ENCODE peak calls at places on chromosomes 13 and 19, in six cellular contexts. One of them, this sample, is unnamed.

GRCh38 chr19:6464070-6464873 is at the start of gene CRB3:
- DNase-seq in CD4-positive, alpha-beta T cell: peak
- DNase-seq in kidney epithelial cell: no peak
- DNase-seq in neural crest cell: no peak
- DNase-seq in fibroblast of lung: no peak
- DNase-seq in cardiac muscle cell: no peak
- DNase-seq in this sample: no peak

GRCh38 chr19:7926021-7926726 is at the start of gene CTXN1:
- DNase-seq in CD4-positive, alpha-beta T cell: peak
- DNase-seq in kidney epithelial cell: no peak
- DNase-seq in neural crest cell: peak
- DNase-seq in fibroblast of lung: peak
- DNase-seq in cardiac muscle cell: peak
- DNase-seq in this sample: peak

GRCh38 chr19:48754950-48755645 is at the start of gene FGF21:
- DNase-seq in CD4-positive, alpha-beta T cell: no peak
- DNase-seq in kidney epithelial cell: no peak
- DNase-seq in neural crest cell: no peak
- DNase-seq in fibroblast of lung: no peak
- DNase-seq in cardiac muscle cell: no peak
- DNase-seq in this sample: no peak

GRCh38 chr13:77507931-77508776 is 27.4 kb upstream of the SCEL start:
- DNase-seq in CD4-positive, alpha-beta T cell: no peak
- DNase-seq in kidney epithelial cell: peak
- DNase-seq in neural crest cell: no peak
- DNase-seq in fibroblast of lung: peak
- DNase-seq in cardiac muscle cell: peak
- DNase-seq in this sample: no peak

GRCh38 chr19:50607388-50607787 is 32.3 kb downstream of the SYT3 start:
- DNase-seq in CD4-positive, alpha-beta T cell: no peak
- DNase-seq in kidney epithelial cell: no peak
- DNase-seq in neural crest cell: no peak
- DNase-seq in fibroblast of lung: no peak
- DNase-seq in cardiac muscle cell: no peak
- DNase-seq in this sample: no peak

GRCh38 chr19:39970424-39970673 is 616 bp upstream of the PSMC4 start:
- DNase-seq in CD4-positive, alpha-beta T cell: no peak
- DNase-seq in kidney epithelial cell: no peak
- DNase-seq in neural crest cell: no peak
- DNase-seq in fibroblast of lung: no peak
- DNase-seq in cardiac muscle cell: no peak
- DNase-seq in this sample: peak

GRCh38 chr19:7426986-7427385 is 61.8 kb downstream of the PEX11G start:
- DNase-seq in CD4-positive, alpha-beta T cell: no peak
- DNase-seq in kidney epithelial cell: no peak
- DNase-seq in neural crest cell: no peak
- DNase-seq in fibroblast of lung: no peak
- DNase-seq in cardiac muscle cell: no peak
- DNase-seq in this sample: no peak

GRCh38 chr13:44989941-44990340 is 603 bp downstream of the GPALPP1 start:
- DNase-seq in CD4-positive, alpha-beta T cell: no peak
- DNase-seq in kidney epithelial cell: no peak
- DNase-seq in neural crest cell: no peak
- DNase-seq in fibroblast of lung: no peak
- DNase-seq in cardiac muscle cell: peak
- DNase-seq in this sample: no peak

GRCh38 chr19:1004803-1005664 is 4.8 kb downstream of the GRIN3B start:
- DNase-seq in CD4-positive, alpha-beta T cell: no peak
- DNase-seq in kidney epithelial cell: no peak
- DNase-seq in neural crest cell: no peak
- DNase-seq in fibroblast of lung: no peak
- DNase-seq in cardiac muscle cell: no peak
- DNase-seq in this sample: no peak

GRCh38 chr13:59494560-59494970 is 669.2 kb downstream of the DIAPH3 start:
- DNase-seq in CD4-positive, alpha-beta T cell: no peak
- DNase-seq in kidney epithelial cell: peak
- DNase-seq in neural crest cell: no peak
- DNase-seq in fibroblast of lung: peak
- DNase-seq in cardiac muscle cell: peak
- DNase-seq in this sample: no peak

GRCh38 chr19:15268928-15269253 is 36.6 kb upstream of the EPHX3 start:
- DNase-seq in CD4-positive, alpha-beta T cell: no peak
- DNase-seq in kidney epithelial cell: no peak
- DNase-seq in neural crest cell: no peak
- DNase-seq in fibroblast of lung: no peak
- DNase-seq in cardiac muscle cell: no peak
- DNase-seq in this sample: no peak

GRCh38 chr19:56167064-56167578 is 8.7 kb upstream of the GALP start:
- DNase-seq in CD4-positive, alpha-beta T cell: no peak
- DNase-seq in kidney epithelial cell: no peak
- DNase-seq in neural crest cell: no peak
- DNase-seq in fibroblast of lung: no peak
- DNase-seq in cardiac muscle cell: peak
- DNase-seq in this sample: no peak

GRCh38 chr13:81551036-81551435 is 1210.1 kb upstream of the SPRY2 start:
- DNase-seq in CD4-positive, alpha-beta T cell: no peak
- DNase-seq in kidney epithelial cell: no peak
- DNase-seq in neural crest cell: no peak
- DNase-seq in fibroblast of lung: no peak
- DNase-seq in cardiac muscle cell: no peak
- DNase-seq in this sample: no peak

GRCh38 chr13:20825476-20825875 is 51.7 kb upstream of the EEF1AKMT1 start:
- DNase-seq in CD4-positive, alpha-beta T cell: no peak
- DNase-seq in kidney epithelial cell: no peak
- DNase-seq in neural crest cell: no peak
- DNase-seq in fibroblast of lung: peak
- DNase-seq in cardiac muscle cell: peak
- DNase-seq in this sample: no peak

GRCh38 chr19:7679017-7679720 is 1.5 kb upstream of the TRAPPC5 start:
- DNase-seq in CD4-positive, alpha-beta T cell: peak
- DNase-seq in kidney epithelial cell: no peak
- DNase-seq in neural crest cell: no peak
- DNase-seq in fibroblast of lung: no peak
- DNase-seq in cardiac muscle cell: no peak
- DNase-seq in this sample: peak

GRCh38 chr19:1154731-1155351 is 19.2 kb downstream of the SBNO2 start:
- DNase-seq in CD4-positive, alpha-beta T cell: no peak
- DNase-seq in kidney epithelial cell: no peak
- DNase-seq in neural crest cell: no peak
- DNase-seq in fibroblast of lung: peak
- DNase-seq in cardiac muscle cell: peak
- DNase-seq in this sample: no peak

GRCh38 chr19:45524575-45525129 is 17.4 kb downstream of the VASP start:
- DNase-seq in CD4-positive, alpha-beta T cell: no peak
- DNase-seq in kidney epithelial cell: no peak
- DNase-seq in neural crest cell: no peak
- DNase-seq in fibroblast of lung: no peak
- DNase-seq in cardiac muscle cell: no peak
- DNase-seq in this sample: no peak

GRCh38 chr13:79966502-79966901 is 374.4 kb downstream of the SPRY2 start:
- DNase-seq in CD4-positive, alpha-beta T cell: no peak
- DNase-seq in kidney epithelial cell: no peak
- DNase-seq in neural crest cell: no peak
- DNase-seq in fibroblast of lung: no peak
- DNase-seq in cardiac muscle cell: no peak
- DNase-seq in this sample: no peak

GRCh38 chr13:75749407-75749806 is 113.3 kb downstream of the LMO7 start:
- DNase-seq in CD4-positive, alpha-beta T cell: no peak
- DNase-seq in kidney epithelial cell: no peak
- DNase-seq in neural crest cell: no peak
- DNase-seq in fibroblast of lung: peak
- DNase-seq in cardiac muscle cell: peak
- DNase-seq in this sample: no peak

GRCh38 chr13:41603917-41604316 is 146.6 kb downstream of the RGCC start:
- DNase-seq in CD4-positive, alpha-beta T cell: no peak
- DNase-seq in kidney epithelial cell: peak
- DNase-seq in neural crest cell: no peak
- DNase-seq in fibroblast of lung: peak
- DNase-seq in cardiac muscle cell: peak
- DNase-seq in this sample: no peak

DNA sequence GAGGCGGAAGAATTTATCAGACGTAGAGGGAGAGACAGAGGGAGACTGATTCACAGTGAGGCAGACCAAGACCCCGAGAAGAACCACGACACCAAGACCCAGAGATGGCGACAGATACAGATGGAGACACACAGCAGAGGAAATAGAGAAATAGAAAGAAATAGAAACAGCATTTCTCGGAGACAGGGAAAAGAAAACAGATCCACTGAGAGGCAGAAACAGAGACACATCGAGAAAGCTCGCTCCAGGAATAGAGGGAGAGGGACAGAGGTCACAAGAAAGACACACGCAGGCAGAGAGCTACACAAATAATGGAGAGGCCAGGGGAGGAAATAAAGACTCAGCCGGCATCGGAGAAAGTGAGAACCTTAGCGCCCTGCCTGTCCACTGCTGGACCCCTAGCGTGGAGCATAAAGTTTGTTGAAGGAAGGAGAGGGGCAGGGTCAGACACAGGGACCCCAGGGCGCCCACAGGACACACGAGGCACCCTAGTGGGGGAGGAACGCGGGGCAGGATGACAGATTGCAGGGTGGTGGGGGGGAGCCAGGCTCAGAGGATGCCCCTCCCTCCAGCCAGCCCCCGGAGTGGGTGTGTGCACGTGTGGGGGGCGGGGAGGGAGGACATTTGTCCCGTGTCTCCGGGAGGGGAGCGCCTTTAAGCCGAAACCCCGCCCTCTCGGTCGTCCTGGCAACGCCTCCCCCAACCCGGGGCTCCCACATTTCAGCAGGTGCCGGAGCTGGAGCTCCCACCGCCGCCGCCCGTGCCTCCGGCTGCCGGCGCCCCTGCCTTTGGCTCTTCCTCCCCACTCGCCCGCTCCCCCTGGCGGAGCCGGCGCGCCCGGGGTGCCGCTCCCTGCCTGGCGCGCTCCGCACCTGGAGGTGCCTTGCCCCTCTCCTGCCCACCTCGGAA is at the start of gene PRKCG:
- DNase-seq in CD4-positive, alpha-beta T cell: peak
- DNase-seq in kidney epithelial cell: no peak
- DNase-seq in neural crest cell: peak
- DNase-seq in fibroblast of lung: no peak
- DNase-seq in cardiac muscle cell: no peak
- DNase-seq in this sample: peak
- TF ChIP-seq CTCF in CD4-positive, alpha-beta T cell: peak
- TF ChIP-seq CTCF in kidney epithelial cell: peak
- TF ChIP-seq CTCF in neural crest cell: peak
- TF ChIP-seq CTCF in fibroblast of lung: peak
- TF ChIP-seq CTCF in cardiac muscle cell: peak
- TF ChIP-seq CTCF in this sample: peak

GRCh38 chr13:108606424-108606823 is 23.0 kb upstream of the MYO16 start:
- DNase-seq in CD4-positive, alpha-beta T cell: no peak
- DNase-seq in kidney epithelial cell: no peak
- DNase-seq in neural crest cell: no peak
- DNase-seq in fibroblast of lung: no peak
- DNase-seq in cardiac muscle cell: no peak
- DNase-seq in this sample: no peak

GRCh38 chr13:108609353-108609752 is 20.1 kb upstream of the MYO16 start:
- DNase-seq in CD4-positive, alpha-beta T cell: no peak
- DNase-seq in kidney epithelial cell: no peak
- DNase-seq in neural crest cell: no peak
- DNase-seq in fibroblast of lung: peak
- DNase-seq in cardiac muscle cell: peak
- DNase-seq in this sample: no peak

GRCh38 chr13:108615241-108615640 is 14.2 kb upstream of the MYO16 start:
- DNase-seq in CD4-positive, alpha-beta T cell: no peak
- DNase-seq in kidney epithelial cell: no peak
- DNase-seq in neural crest cell: no peak
- DNase-seq in fibroblast of lung: no peak
- DNase-seq in cardiac muscle cell: no peak
- DNase-seq in this sample: no peak

GRCh38 chr13:108610517-108610916 is 18.9 kb upstream of the MYO16 start:
- DNase-seq in CD4-positive, alpha-beta T cell: no peak
- DNase-seq in kidney epithelial cell: no peak
- DNase-seq in neural crest cell: no peak
- DNase-seq in fibroblast of lung: no peak
- DNase-seq in cardiac muscle cell: no peak
- DNase-seq in this sample: no peak
- TF ChIP-seq CTCF in CD4-positive, alpha-beta T cell: no peak
- TF ChIP-seq CTCF in kidney epithelial cell: no peak
- TF ChIP-seq CTCF in neural crest cell: no peak
- TF ChIP-seq CTCF in fibroblast of lung: no peak
- TF ChIP-seq CTCF in cardiac muscle cell: no peak
- TF ChIP-seq CTCF in this sample: no peak

DNA sequence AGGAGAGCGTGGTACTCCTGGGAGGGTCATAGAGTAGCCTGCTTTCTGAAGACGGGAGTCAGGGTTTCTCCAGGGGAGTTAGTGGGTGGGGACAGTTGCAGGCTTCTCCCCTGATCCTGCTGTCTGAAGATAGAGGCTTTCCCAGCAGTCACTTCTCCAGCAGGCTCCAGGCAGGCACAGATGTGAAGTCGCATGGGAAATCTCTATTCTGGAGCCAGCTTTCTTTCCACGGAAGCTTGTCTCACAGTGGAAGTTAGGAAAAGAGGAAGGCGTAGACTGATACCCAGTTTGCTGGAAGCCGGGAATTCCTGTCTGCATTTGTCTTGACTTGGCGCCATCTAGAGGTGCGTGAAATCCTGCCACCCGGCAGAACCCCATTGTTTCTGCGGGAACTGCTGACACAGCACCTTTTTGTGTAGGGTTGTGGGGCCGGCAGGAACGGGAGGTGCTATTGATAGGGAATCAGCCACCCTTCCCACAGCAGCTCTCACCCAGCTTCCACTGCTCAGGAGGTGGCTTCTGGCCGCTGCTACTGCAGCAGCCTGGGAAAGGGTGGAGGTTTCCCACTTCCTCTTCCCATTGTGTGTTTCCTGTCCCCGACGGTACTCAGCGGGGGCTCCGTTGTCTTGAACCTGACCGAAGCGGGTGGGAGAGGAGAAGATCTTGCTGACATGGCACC is 28.5 kb upstream of the NPAS1 start:
- DNase-seq in CD4-positive, alpha-beta T cell: peak
- DNase-seq in kidney epithelial cell: no peak
- DNase-seq in neural crest cell: peak
- DNase-seq in fibroblast of lung: peak
- DNase-seq in cardiac muscle cell: peak
- DNase-seq in this sample: peak
- TF ChIP-seq CTCF in CD4-positive, alpha-beta T cell: peak
- TF ChIP-seq CTCF in kidney epithelial cell: peak
- TF ChIP-seq CTCF in neural crest cell: peak
- TF ChIP-seq CTCF in fibroblast of lung: peak
- TF ChIP-seq CTCF in cardiac muscle cell: peak
- TF ChIP-seq CTCF in this sample: peak

GRCh38 chr13:94195715-94196114 is 283.8 kb downstream of the DCT start:
- DNase-seq in CD4-positive, alpha-beta T cell: no peak
- DNase-seq in kidney epithelial cell: peak
- DNase-seq in neural crest cell: no peak
- DNase-seq in fibroblast of lung: peak
- DNase-seq in cardiac muscle cell: peak
- DNase-seq in this sample: no peak

GRCh38 chr13:94196426-94196825 is 283.1 kb downstream of the DCT start:
- DNase-seq in CD4-positive, alpha-beta T cell: no peak
- DNase-seq in kidney epithelial cell: no peak
- DNase-seq in neural crest cell: no peak
- DNase-seq in fibroblast of lung: no peak
- DNase-seq in cardiac muscle cell: no peak
- DNase-seq in this sample: no peak

GRCh38 chr13:94188173-94188869 is 291.2 kb downstream of the DCT start:
- DNase-seq in CD4-positive, alpha-beta T cell: no peak
- DNase-seq in kidney epithelial cell: no peak
- DNase-seq in neural crest cell: no peak
- DNase-seq in fibroblast of lung: no peak
- DNase-seq in cardiac muscle cell: no peak
- DNase-seq in this sample: no peak

GRCh38 chr13:94192576-94192975 is 286.9 kb downstream of the DCT start:
- DNase-seq in CD4-positive, alpha-beta T cell: no peak
- DNase-seq in kidney epithelial cell: no peak
- DNase-seq in neural crest cell: peak
- DNase-seq in fibroblast of lung: no peak
- DNase-seq in cardiac muscle cell: peak
- DNase-seq in this sample: no peak
- TF ChIP-seq CTCF in CD4-positive, alpha-beta T cell: no peak
- TF ChIP-seq CTCF in kidney epithelial cell: peak
- TF ChIP-seq CTCF in neural crest cell: peak
- TF ChIP-seq CTCF in fibroblast of lung: peak
- TF ChIP-seq CTCF in cardiac muscle cell: peak
- TF ChIP-seq CTCF in this sample: peak

This sample was measured in GM10248.